ENCODE peak calls at places on chromosomes 7 and 10, in six cellular contexts. E is PC-9, P is NCI-H2029 treated with DMSO at 0.1 percent for 48 hours, O is HEK293T, N is M059J, R is GM13977. A is an unnamed sample.

GRCh38 chr7:120486164-120486563 is 213.2 kb downstream of the KCND2 start:
- DNase-seq in E (peak), P (no peak), O (no peak), N (no peak), R (no peak), A (no peak)

GRCh38 chr10:91759581-91759986 is 38.6 kb upstream of the TNKS2 start:
- DNase-seq in E (no peak), P (no peak), O (no peak), N (peak), R (no peak), A (no peak)

GRCh38 chr7:128453836-128454804 is 1.6 kb upstream of the HILPDA start:
- DNase-seq in E (no peak), P (no peak), O (peak), N (peak), R (no peak), A (peak)

GRCh38 chr7:107605223-107605815 is 25.3 kb downstream of the BCAP29 start:
- DNase-seq in E (no peak), P (no peak), O (no peak), N (no peak), R (no peak), A (no peak)

GRCh38 chr10:133357293-133358151 is at the start of gene FUOM:
- DNase-seq in E (peak), P (no peak), O (peak), N (peak), R (peak), A (peak)

GRCh38 chr7:31071316-31071715 is 19.2 kb downstream of the ADCYAP1R1 start:
- DNase-seq in E (no peak), P (no peak), O (no peak), N (no peak), R (no peak), A (no peak)

GRCh38 chr7:45342236-45342635 is 184.6 kb downstream of the RAMP3 start:
- DNase-seq in E (no peak), P (no peak), O (no peak), N (peak), R (no peak), A (no peak)

GRCh38 chr10:3805791-3806381 is 20.9 kb upstream of the KLF6 start:
- DNase-seq in E (peak), P (no peak), O (no peak), N (peak), R (no peak), A (no peak)

GRCh38 chr10:70648427-70648826 is 23.9 kb upstream of the ADAMTS14 start:
- DNase-seq in E (no peak), P (no peak), O (no peak), N (peak), R (no peak), A (no peak)

GRCh38 chr7:41821521-41822213 is 118.8 kb upstream of the INHBA start:
- DNase-seq in E (no peak), P (no peak), O (no peak), N (no peak), R (no peak), A (no peak)

GRCh38 chr10:35611750-35612149 is 6.6 kb downstream of the GJD4 start:
- DNase-seq in E (no peak), P (no peak), O (no peak), N (no peak), R (no peak), A (no peak)

GRCh38 chr7:80916770-80917681 is 1.8 kb downstream of the SEMA3C start:
- DNase-seq in E (no peak), P (no peak), O (no peak), N (peak), R (no peak), A (no peak)